ENCODE peak calls at places on chromosome 1, in ten cellular contexts. N, V, X, I, G, E, R, Q, B and K are unnamed samples.
A peak's percentile ranks its signal among the peaks of the same experiment; 100 is the strongest.

GRCh38 chr1:8506447-8506846 is 188.5 kb downstream of the SLC45A1 start:
- DNase-seq in N (no peak), V (no peak), X (no peak), I (no peak), G (no peak), E (no peak), R (no peak), Q (no peak), B (no peak), K (no peak)

GRCh38 chr1:242784074-242784473 is 259.6 kb upstream of the PLD5 start:
- DNase-seq in N (no peak), V (no peak), X (no peak), I (no peak), G (no peak), E (no peak), R (no peak), Q (no peak), B (no peak), K (no peak)

GRCh38 chr1:17016317-17016661 is 4.6 kb upstream of the ATP13A2 start:
- DNase-seq in N (peak; percentile 80), V (no peak), X (peak; percentile 74), I (no peak), G (no peak), E (no peak), R (no peak), Q (no peak), B (no peak), K (no peak)

GRCh38 chr1:235675152-235675890 is 25.7 kb upstream of the GNG4 start:
- DNase-seq in N (no peak), V (no peak), X (no peak), I (no peak), G (no peak), E (no peak), R (no peak), Q (no peak), B (no peak), K (no peak)

GRCh38 chr1:66275083-66275482 is 258.9 kb upstream of the SGIP1 start:
- DNase-seq in N (no peak), V (no peak), X (no peak), I (no peak), G (no peak), E (no peak), R (no peak), Q (no peak), B (no peak), K (no peak)

GRCh38 chr1:55304306-55304705 is 89.1 kb upstream of the USP24 start:
- DNase-seq in N (no peak), V (no peak), X (no peak), I (no peak), G (no peak), E (no peak), R (no peak), Q (no peak), B (no peak), K (no peak)

GRCh38 chr1:164589961-164590507 is 31.1 kb downstream of the PBX1 start:
- DNase-seq in N (no peak), V (no peak), X (no peak), I (no peak), G (no peak), E (no peak), R (no peak), Q (no peak), B (no peak), K (no peak)

GRCh38 chr1:55531644-55532043 is 316.5 kb upstream of the USP24 start:
- DNase-seq in N (no peak), V (no peak), X (peak; percentile 47), I (no peak), G (no peak), E (no peak), R (no peak), Q (no peak), B (no peak), K (no peak)

GRCh38 chr1:66613187-66613586 is 79.2 kb downstream of the SGIP1 start:
- DNase-seq in N (no peak), V (no peak), X (no peak), I (no peak), G (no peak), E (no peak), R (no peak), Q (no peak), B (no peak), K (no peak)

GRCh38 chr1:145690587-145691558 is 16.3 kb downstream of the PDZK1 start:
- DNase-seq in N (peak; percentile 76), V (peak; percentile 68), X (peak; percentile 84), I (no peak), G (peak; percentile 17), E (no peak), R (no peak), Q (no peak), B (no peak), K (no peak)

GRCh38 chr1:221782461-221782860 is 40.6 kb upstream of the DUSP10 start:
- DNase-seq in N (peak; percentile 43), V (no peak), X (peak; percentile 35), I (no peak), G (no peak), E (no peak), R (no peak), Q (no peak), B (no peak), K (no peak)
- H3K4me1 ChIP-seq in N (no peaks in the 10 kb centered on the region), V (no peaks in the 10 kb centered on the region), X (no peaks in the 10 kb centered on the region), I (no peaks in the 10 kb centered on the region), G (no peaks in the 10 kb centered on the region), E (no peaks in the 10 kb centered on the region), R (peaks cover 9% of the 10 kb centered on the region), Q (no peaks in the 10 kb centered on the region), B (no peaks in the 10 kb centered on the region), K (no peaks in the 10 kb centered on the region)

DNA sequence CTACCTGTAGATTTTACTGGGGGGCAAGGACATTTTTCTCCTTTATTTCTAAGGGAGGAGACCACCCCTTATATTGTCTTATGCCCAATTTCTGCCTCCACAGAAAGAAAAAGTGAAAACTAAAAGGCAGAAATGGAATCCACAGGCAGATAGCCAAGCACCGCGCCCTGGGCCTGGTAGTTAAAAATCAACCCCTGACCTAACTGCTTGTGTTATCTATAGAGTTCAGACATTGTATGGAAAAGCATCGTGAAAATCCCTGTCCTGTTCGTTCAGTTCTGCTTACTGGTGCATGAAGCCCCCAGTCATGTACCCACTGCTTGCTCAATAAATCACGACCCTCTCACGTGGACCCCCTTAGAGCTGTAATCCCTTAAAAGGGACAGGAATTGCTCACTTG is 33.7 kb upstream of the IL6R start:
- DNase-seq in N (no peak), V (no peak), X (no peak), I (no peak), G (peak; percentile 67), E (no peak), R (no peak), Q (no peak), B (no peak), K (no peak)
- H3K4me3 ChIP-seq in N (no peak overlapping the region), V (no peak overlapping the region), X (no peak overlapping the region), I (no peak overlapping the region), G (no peak overlapping the region), E (no peak overlapping the region), R (no peak overlapping the region), Q (no peak overlapping the region), B (no peak overlapping the region), K (no peak overlapping the region)

GRCh38 chr1:200037904-200038644 is 10.6 kb downstream of the NR5A2 start:
- DNase-seq in N (no peak), V (no peak), X (no peak), I (no peak), G (no peak), E (no peak), R (no peak), Q (no peak), B (no peak), K (peak; percentile 51)
- H3K4me1 ChIP-seq in N (peaks cover 12% of the 10 kb centered on the region), V (peaks cover 11% of the 10 kb centered on the region), X (peaks cover 5% of the 10 kb centered on the region), I (no peaks in the 10 kb centered on the region), G (peaks cover 41% of the 10 kb centered on the region), E (peaks cover 14% of the 10 kb centered on the region), R (peaks cover 13% of the 10 kb centered on the region), Q (no peaks in the 10 kb centered on the region), B (peaks cover 65% of the 10 kb centered on the region), K (peaks cover 47% of the 10 kb centered on the region)

GRCh38 chr1:2300851-2301606 is 72.9 kb downstream of the SKI start:
- DNase-seq in N (no peak), V (peak; percentile 76), X (peak; percentile 84), I (peak; percentile 92), G (peak; percentile 86), E (no peak), R (peak; percentile 89), Q (peak; percentile 70), B (peak; percentile 90), K (peak; percentile 93)

GRCh38 chr1:2298685-2299673 is 70.9 kb downstream of the SKI start:
- DNase-seq in N (no peak), V (no peak), X (no peak), I (no peak), G (no peak), E (no peak), R (peak; percentile 85), Q (no peak), B (peak; percentile 52), K (peak; percentile 76)

GRCh38 chr1:2301607-2302291 is 73.6 kb downstream of the SKI start:
- DNase-seq in N (no peak), V (no peak), X (no peak), I (no peak), G (no peak), E (no peak), R (no peak), Q (no peak), B (no peak), K (peak; percentile 58)

GRCh38 chr1:2302292-2302925 is 74.3 kb downstream of the SKI start:
- DNase-seq in N (no peak), V (no peak), X (no peak), I (no peak), G (no peak), E (no peak), R (no peak), Q (no peak), B (no peak), K (peak; percentile 77)

GRCh38 chr1:2300004-2300771 is 72.1 kb downstream of the SKI start:
- DNase-seq in N (no peak), V (no peak), X (peak; percentile 55), I (no peak), G (peak; percentile 75), E (no peak), R (no peak), Q (no peak), B (no peak), K (peak; percentile 59)
- H3K4me3 ChIP-seq in N (no peak overlapping the region), V (no peak overlapping the region), X (peak overlapping the region; percentile 27), I (peak overlapping the region; percentile 41), G (peak overlapping the region; percentile 7), E (peak overlapping the region; percentile 51), R (peak overlapping the region; percentile 40), Q (peak overlapping the region; percentile 24), B (peak overlapping the region; percentile 22), K (peak overlapping the region; percentile 31)

DNA sequence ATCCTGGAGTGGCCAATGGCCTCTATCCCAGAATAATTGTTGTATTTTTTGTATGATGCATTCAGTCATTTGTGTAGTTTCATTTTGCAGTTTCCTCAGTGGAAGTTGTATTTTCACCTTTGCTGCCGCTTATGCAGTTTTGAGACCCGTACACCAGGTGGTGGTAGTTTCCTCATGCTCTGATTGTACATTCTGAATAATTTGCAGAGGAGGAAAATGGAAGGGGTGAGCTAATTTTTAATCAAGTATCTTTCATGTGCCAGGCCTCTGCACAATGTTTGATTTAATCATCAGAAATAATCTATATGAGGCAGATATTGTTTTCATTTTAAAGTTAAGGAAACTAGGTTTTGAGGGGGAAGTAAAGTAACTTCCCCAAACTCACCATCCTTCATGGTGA is 29.5 kb downstream of the HLX start:
- DNase-seq in N (no peak), V (no peak), X (peak; percentile 48), I (no peak), G (no peak), E (no peak), R (no peak), Q (no peak), B (no peak), K (no peak)
- H3K4me1 ChIP-seq in N (no peaks in the 10 kb centered on the region), V (no peaks in the 10 kb centered on the region), X (peaks cover 16% of the 10 kb centered on the region), I (no peaks in the 10 kb centered on the region), G (no peaks in the 10 kb centered on the region), E (no peaks in the 10 kb centered on the region), R (no peaks in the 10 kb centered on the region), Q (no peaks in the 10 kb centered on the region), B (no peaks in the 10 kb centered on the region), K (no peaks in the 10 kb centered on the region)